ENCODE peak calls at places on chromosome 4, in four cellular contexts. One of them, this sample, is unnamed.

GRCh38 chr4:57424231-57424897 is 314.2 kb upstream of the IGFBP7 start:
- DNase-seq in neural progenitor cell: no peak
- DNase-seq in suprapubic skin: no peak
- DNase-seq in AG04450: no peak
- DNase-seq in this sample: peak

GRCh38 chr4:130689182-130689581 is 1593.2 kb downstream of the C4orf33 start:
- DNase-seq in neural progenitor cell: no peak
- DNase-seq in suprapubic skin: no peak
- DNase-seq in AG04450: no peak
- DNase-seq in this sample: no peak

GRCh38 chr4:52102587-52102986 is 51.5 kb downstream of the SPATA18 start:
- DNase-seq in neural progenitor cell: no peak
- DNase-seq in suprapubic skin: no peak
- DNase-seq in AG04450: no peak
- DNase-seq in this sample: peak

GRCh38 chr4:77072195-77072753 is 3.5 kb downstream of the CCNI start:
- DNase-seq in neural progenitor cell: no peak
- DNase-seq in suprapubic skin: no peak
- DNase-seq in AG04450: no peak
- DNase-seq in this sample: peak

GRCh38 chr4:33780952-33781655 is 2463.2 kb downstream of the ARAP2 start:
- DNase-seq in neural progenitor cell: no peak
- DNase-seq in suprapubic skin: no peak
- DNase-seq in AG04450: no peak
- DNase-seq in this sample: peak

GRCh38 chr4:188781655-188782054 is 642.4 kb downstream of the TRIML1 start:
- DNase-seq in neural progenitor cell: peak
- DNase-seq in suprapubic skin: no peak
- DNase-seq in AG04450: no peak
- DNase-seq in this sample: peak

GRCh38 chr4:152679414-152680281 is at the start of gene TMEM154:
- DNase-seq in neural progenitor cell: peak
- DNase-seq in suprapubic skin: peak
- DNase-seq in AG04450: peak
- DNase-seq in this sample: peak

GRCh38 chr4:152539556-152540292 is 3.8 kb upstream of the FBXW7 start:
- DNase-seq in neural progenitor cell: no peak
- DNase-seq in suprapubic skin: no peak
- DNase-seq in AG04450: no peak
- DNase-seq in this sample: no peak

GRCh38 chr4:67332627-67333026 is 212.7 kb downstream of the CENPC start:
- DNase-seq in neural progenitor cell: peak
- DNase-seq in suprapubic skin: no peak
- DNase-seq in AG04450: no peak
- DNase-seq in this sample: peak

GRCh38 chr4:168797176-168797575 is 212.9 kb downstream of the CBR4 start:
- DNase-seq in neural progenitor cell: no peak
- DNase-seq in suprapubic skin: no peak
- DNase-seq in AG04450: no peak
- DNase-seq in this sample: peak

GRCh38 chr4:95181446-95182306 is 367.1 kb downstream of the UNC5C start:
- DNase-seq in neural progenitor cell: peak
- DNase-seq in suprapubic skin: no peak
- DNase-seq in AG04450: no peak
- DNase-seq in this sample: no peak

GRCh38 chr4:173528378-173529321 is 1.4 kb downstream of the HAND2 start:
- DNase-seq in neural progenitor cell: peak
- DNase-seq in suprapubic skin: no peak
- DNase-seq in AG04450: no peak
- DNase-seq in this sample: no peak

GRCh38 chr4:152807294-152807829 is 27.6 kb downstream of the ARFIP1 start:
- DNase-seq in neural progenitor cell: no peak
- DNase-seq in suprapubic skin: no peak
- DNase-seq in AG04450: no peak
- DNase-seq in this sample: no peak

GRCh38 chr4:3311095-3311372 is 18.2 kb downstream of the RGS12 start:
- DNase-seq in neural progenitor cell: no peak
- DNase-seq in suprapubic skin: no peak
- DNase-seq in AG04450: no peak
- DNase-seq in this sample: no peak

GRCh38 chr4:144463236-144463635 is 182.7 kb upstream of the HHIP start:
- DNase-seq in neural progenitor cell: no peak
- DNase-seq in suprapubic skin: no peak
- DNase-seq in AG04450: no peak
- DNase-seq in this sample: no peak

GRCh38 chr4:14816592-14817273 is 185.5 kb upstream of the CPEB2 start:
- DNase-seq in neural progenitor cell: no peak
- DNase-seq in suprapubic skin: no peak
- DNase-seq in AG04450: no peak
- DNase-seq in this sample: no peak

GRCh38 chr4:188783606-188784157 is 644.4 kb downstream of the TRIML1 start:
- DNase-seq in neural progenitor cell: no peak
- DNase-seq in suprapubic skin: no peak
- DNase-seq in AG04450: no peak
- DNase-seq in this sample: no peak

GRCh38 chr4:98448923-98449322 is 187.7 kb downstream of the RAP1GDS1 start:
- DNase-seq in neural progenitor cell: no peak
- DNase-seq in suprapubic skin: no peak
- DNase-seq in AG04450: no peak
- DNase-seq in this sample: no peak

GRCh38 chr4:153523941-153524386 is 57.8 kb downstream of the TMEM131L start:
- DNase-seq in neural progenitor cell: no peak
- DNase-seq in suprapubic skin: no peak
- DNase-seq in AG04450: no peak
- DNase-seq in this sample: no peak

GRCh38 chr4:41750624-41751324 is 2.2 kb upstream of the PHOX2B start:
- DNase-seq in neural progenitor cell: peak
- DNase-seq in suprapubic skin: no peak
- DNase-seq in AG04450: no peak
- DNase-seq in this sample: no peak

GRCh38 chr4:14254252-14254651 is 626.7 kb upstream of the BOD1L1 start:
- DNase-seq in neural progenitor cell: peak
- DNase-seq in suprapubic skin: no peak
- DNase-seq in AG04450: no peak
- DNase-seq in this sample: peak

GRCh38 chr4:141853091-141853734 is 216.8 kb downstream of the IL15 start:
- DNase-seq in neural progenitor cell: no peak
- DNase-seq in suprapubic skin: no peak
- DNase-seq in AG04450: no peak
- DNase-seq in this sample: peak

GRCh38 chr4:187071896-187072295 is 348.2 kb upstream of the FAT1 start:
- DNase-seq in neural progenitor cell: no peak
- DNase-seq in suprapubic skin: no peak
- DNase-seq in AG04450: no peak
- DNase-seq in this sample: no peak

GRCh38 chr4:155948541-155948940 is 5.1 kb downstream of the CTSO start:
- DNase-seq in neural progenitor cell: no peak
- DNase-seq in suprapubic skin: no peak
- DNase-seq in AG04450: no peak
- DNase-seq in this sample: no peak

GRCh38 chr4:41076481-41076880 is 137.9 kb downstream of the APBB2 start:
- DNase-seq in neural progenitor cell: no peak
- DNase-seq in suprapubic skin: no peak
- DNase-seq in AG04450: no peak
- DNase-seq in this sample: no peak

GRCh38 chr4:139419388-139419914 is 34.5 kb upstream of the RAB33B start:
- DNase-seq in neural progenitor cell: no peak
- DNase-seq in suprapubic skin: peak
- DNase-seq in AG04450: peak
- DNase-seq in this sample: peak

GRCh38 chr4:48031802-48032525 is 15.4 kb downstream of the NIPAL1 start:
- DNase-seq in neural progenitor cell: no peak
- DNase-seq in suprapubic skin: no peak
- DNase-seq in AG04450: no peak
- DNase-seq in this sample: no peak

GRCh38 chr4:21753084-21753760 is 195.3 kb downstream of the KCNIP4 start:
- DNase-seq in neural progenitor cell: no peak
- DNase-seq in suprapubic skin: no peak
- DNase-seq in AG04450: no peak
- DNase-seq in this sample: peak

GRCh38 chr4:129059028-129059427 is 34.3 kb downstream of the SCLT1 start:
- DNase-seq in neural progenitor cell: no peak
- DNase-seq in suprapubic skin: no peak
- DNase-seq in AG04450: no peak
- DNase-seq in this sample: no peak

GRCh38 chr4:183807420-183808101 is 97.5 kb upstream of the STOX2 start:
- DNase-seq in neural progenitor cell: peak
- DNase-seq in suprapubic skin: no peak
- DNase-seq in AG04450: no peak
- DNase-seq in this sample: no peak

GRCh38 chr4:38028556-38028955 is 68.4 kb downstream of the PTTG2 start:
- DNase-seq in neural progenitor cell: no peak
- DNase-seq in suprapubic skin: no peak
- DNase-seq in AG04450: no peak
- DNase-seq in this sample: no peak

GRCh38 chr4:147312376-147313046 is 168.4 kb upstream of the EDNRA start:
- DNase-seq in neural progenitor cell: peak
- DNase-seq in suprapubic skin: no peak
- DNase-seq in AG04450: no peak
- DNase-seq in this sample: no peak
- TF ChIP-seq CTCF in neural progenitor cell: no peak
- TF ChIP-seq CTCF in suprapubic skin: no peak
- TF ChIP-seq CTCF in AG04450: no peak
- TF ChIP-seq CTCF in this sample: no peak

GRCh38 chr4:83138979-83139378 is 24.4 kb upstream of the PLAC8 start:
- DNase-seq in neural progenitor cell: no peak
- DNase-seq in suprapubic skin: no peak
- DNase-seq in AG04450: no peak
- DNase-seq in this sample: no peak
- H3K27ac ChIP-seq in neural progenitor cell: no peak
- H3K27ac ChIP-seq in suprapubic skin: no peak
- H3K27ac ChIP-seq in AG04450: no peak
- H3K27ac ChIP-seq in this sample: no peak

DNA sequence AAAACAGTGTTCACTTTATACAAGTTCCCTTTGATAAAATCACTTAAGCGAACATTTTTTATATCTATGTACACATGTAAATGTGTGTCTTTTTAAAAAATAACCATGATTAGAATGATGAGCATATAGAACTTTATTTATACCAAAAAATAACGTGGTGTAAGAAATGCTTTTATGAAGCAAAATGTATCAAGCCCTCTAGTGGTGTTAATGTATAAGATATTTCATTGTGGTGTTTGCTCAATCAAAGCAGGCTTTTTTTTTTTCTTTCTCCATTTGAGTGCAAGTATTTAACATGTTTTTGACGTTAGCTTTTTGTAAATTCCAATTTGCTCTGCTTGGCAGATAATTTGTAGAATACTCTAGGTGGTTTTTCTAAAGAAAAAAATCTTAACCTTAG is 2092.4 kb upstream of the TENM3 start:
- DNase-seq in neural progenitor cell: no peak
- DNase-seq in suprapubic skin: no peak
- DNase-seq in AG04450: no peak
- DNase-seq in this sample: no peak
- TF ChIP-seq CTCF in neural progenitor cell: peak
- TF ChIP-seq CTCF in suprapubic skin: no peak
- TF ChIP-seq CTCF in AG04450: peak
- TF ChIP-seq CTCF in this sample: peak

GRCh38 chr4:87126056-87126455 is 94.4 kb downstream of the KLHL8 start:
- DNase-seq in neural progenitor cell: no peak
- DNase-seq in suprapubic skin: no peak
- DNase-seq in AG04450: no peak
- DNase-seq in this sample: no peak
- H3K27ac ChIP-seq in neural progenitor cell: no peak
- H3K27ac ChIP-seq in suprapubic skin: no peak
- H3K27ac ChIP-seq in AG04450: no peak
- H3K27ac ChIP-seq in this sample: no peak

DNA sequence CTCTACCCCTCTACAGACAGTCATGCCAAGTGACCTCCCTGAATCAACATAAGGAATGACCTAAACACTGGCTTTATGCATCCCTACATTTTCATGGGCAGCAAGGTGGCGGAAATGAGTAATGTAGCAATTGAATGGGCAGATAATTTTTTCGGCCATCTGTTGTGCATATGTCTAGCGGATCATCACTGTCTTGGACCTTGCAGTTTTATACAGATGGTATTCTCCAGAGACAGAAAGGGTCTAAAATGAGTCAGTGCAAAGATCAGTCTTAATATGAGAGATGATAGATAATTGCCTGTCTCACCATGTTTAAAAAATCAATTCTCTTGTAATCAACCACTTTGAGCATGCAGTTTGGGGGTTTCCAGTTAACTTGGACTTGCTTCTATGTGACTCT is 177.3 kb upstream of the DKK2 start:
- DNase-seq in neural progenitor cell: no peak
- DNase-seq in suprapubic skin: no peak
- DNase-seq in AG04450: no peak
- DNase-seq in this sample: no peak
- TF ChIP-seq CTCF in neural progenitor cell: no peak
- TF ChIP-seq CTCF in suprapubic skin: no peak
- TF ChIP-seq CTCF in AG04450: no peak
- TF ChIP-seq CTCF in this sample: no peak

GRCh38 chr4:23068287-23068686 is 375.6 kb downstream of the GBA3 start:
- DNase-seq in neural progenitor cell: no peak
- DNase-seq in suprapubic skin: no peak
- DNase-seq in AG04450: no peak
- DNase-seq in this sample: no peak
- H3K27ac ChIP-seq in neural progenitor cell: no peak
- H3K27ac ChIP-seq in suprapubic skin: no peak
- H3K27ac ChIP-seq in AG04450: no peak
- H3K27ac ChIP-seq in this sample: no peak

GRCh38 chr4:88054229-88054628 is 46.8 kb downstream of the PKD2 start:
- DNase-seq in neural progenitor cell: no peak
- DNase-seq in suprapubic skin: no peak
- DNase-seq in AG04450: no peak
- DNase-seq in this sample: no peak

GRCh38 chr4:88058295-88058694 is 50.9 kb downstream of the PKD2 start:
- DNase-seq in neural progenitor cell: no peak
- DNase-seq in suprapubic skin: no peak
- DNase-seq in AG04450: no peak
- DNase-seq in this sample: no peak

GRCh38 chr4:88060431-88060830 is 53.0 kb downstream of the PKD2 start:
- DNase-seq in neural progenitor cell: no peak
- DNase-seq in suprapubic skin: no peak
- DNase-seq in AG04450: no peak
- DNase-seq in this sample: no peak

GRCh38 chr4:88059781-88060180 is 52.3 kb downstream of the PKD2 start:
- DNase-seq in neural progenitor cell: no peak
- DNase-seq in suprapubic skin: no peak
- DNase-seq in AG04450: no peak
- DNase-seq in this sample: no peak

DNA sequence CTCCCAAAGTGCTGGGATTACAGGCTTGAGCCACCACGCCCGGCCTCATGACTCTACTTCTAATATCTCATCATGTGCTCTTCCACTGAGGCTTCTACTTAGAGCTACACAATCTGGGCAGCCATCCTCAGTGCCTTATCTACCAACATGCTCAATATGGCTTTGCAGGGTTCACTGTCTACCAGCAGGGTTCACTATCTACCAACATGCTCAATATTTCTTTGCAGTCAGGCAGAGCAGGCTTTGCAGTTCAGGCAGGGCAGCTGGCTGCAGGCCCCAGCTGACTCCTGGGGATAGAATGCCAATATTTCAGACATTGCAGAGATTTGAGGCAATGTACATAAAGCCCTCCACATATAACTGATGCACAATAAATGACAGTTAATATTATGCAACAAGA is 47.5 kb downstream of the PKD2 start:
- DNase-seq in neural progenitor cell: peak
- DNase-seq in suprapubic skin: no peak
- DNase-seq in AG04450: peak
- DNase-seq in this sample: peak
- TF ChIP-seq CTCF in neural progenitor cell: peak
- TF ChIP-seq CTCF in suprapubic skin: peak
- TF ChIP-seq CTCF in AG04450: peak
- TF ChIP-seq CTCF in this sample: no peak

This sample was measured in RWPE1.